ENCODE peak calls at places on chromosomes 6 and 20, in five cellular contexts. D, R, E, H and K are unnamed samples. For H3K4me1, the result is how much of the 10 kb centered on the place peaks cover.

GRCh38 chr6:39812496-39812852 is 20.3 kb downstream of the DAAM2 start:
- DNase-seq in E (no peak), D (no peak), R (no peak), H (no peak), K (no peak)

GRCh38 chr6:158047120-158047518 is 65.5 kb downstream of the SYNJ2 start:
- DNase-seq in R (no peak), E (peak), H (no peak), D (no peak), K (no peak)

GRCh38 chr20:40666336-40666735 is 22.7 kb downstream of the MAFB start:
- DNase-seq in R (no peak), D (no peak), H (no peak), E (no peak), K (no peak)

GRCh38 chr6:14428269-14428668 is 310.7 kb downstream of the CD83 start:
- DNase-seq in H (no peak), R (no peak), E (no peak), D (no peak), K (no peak)

GRCh38 chr6:77587963-77588362 is 64.9 kb upstream of the MEI4 start:
- DNase-seq in H (no peak), E (no peak), R (no peak), D (no peak), K (no peak)

GRCh38 chr6:28105286-28105685 is 19.1 kb upstream of the ZSCAN16 start:
- DNase-seq in E (no peak), R (no peak), H (no peak), D (no peak), K (no peak)

GRCh38 chr6:5205877-5206840 is 54.6 kb downstream of the LYRM4 start:
- DNase-seq in H (peak), D (no peak), R (peak), E (peak), K (peak)

GRCh38 chr20:3871549-3872265 is 17.5 kb upstream of the PANK2 start:
- DNase-seq in E (no peak), R (peak), H (no peak), D (no peak), K (no peak)

GRCh38 chr6:72401865-72402264 is 220.0 kb upstream of the KCNQ5 start:
- DNase-seq in H (no peak), D (no peak), R (no peak), E (no peak), K (no peak)

GRCh38 chr6:148521158-148521557 is 178.5 kb downstream of the SASH1 start:
- DNase-seq in R (no peak), D (no peak), H (no peak), E (no peak), K (no peak)

GRCh38 chr6:41306187-41306854 is 19.8 kb upstream of the TREM1 start:
- DNase-seq in E (peak), H (no peak), R (peak), D (no peak), K (peak)

GRCh38 chr20:63706027-63706695 is 1.6 kb downstream of the ARFRP1 start:
- DNase-seq in R (no peak), E (peak), D (no peak), H (no peak), K (no peak)

GRCh38 chr6:44072452-44072958 is 54.7 kb downstream of the MRPL14 start:
- DNase-seq in D (no peak), R (no peak), E (peak), H (no peak), K (peak)

DNA sequence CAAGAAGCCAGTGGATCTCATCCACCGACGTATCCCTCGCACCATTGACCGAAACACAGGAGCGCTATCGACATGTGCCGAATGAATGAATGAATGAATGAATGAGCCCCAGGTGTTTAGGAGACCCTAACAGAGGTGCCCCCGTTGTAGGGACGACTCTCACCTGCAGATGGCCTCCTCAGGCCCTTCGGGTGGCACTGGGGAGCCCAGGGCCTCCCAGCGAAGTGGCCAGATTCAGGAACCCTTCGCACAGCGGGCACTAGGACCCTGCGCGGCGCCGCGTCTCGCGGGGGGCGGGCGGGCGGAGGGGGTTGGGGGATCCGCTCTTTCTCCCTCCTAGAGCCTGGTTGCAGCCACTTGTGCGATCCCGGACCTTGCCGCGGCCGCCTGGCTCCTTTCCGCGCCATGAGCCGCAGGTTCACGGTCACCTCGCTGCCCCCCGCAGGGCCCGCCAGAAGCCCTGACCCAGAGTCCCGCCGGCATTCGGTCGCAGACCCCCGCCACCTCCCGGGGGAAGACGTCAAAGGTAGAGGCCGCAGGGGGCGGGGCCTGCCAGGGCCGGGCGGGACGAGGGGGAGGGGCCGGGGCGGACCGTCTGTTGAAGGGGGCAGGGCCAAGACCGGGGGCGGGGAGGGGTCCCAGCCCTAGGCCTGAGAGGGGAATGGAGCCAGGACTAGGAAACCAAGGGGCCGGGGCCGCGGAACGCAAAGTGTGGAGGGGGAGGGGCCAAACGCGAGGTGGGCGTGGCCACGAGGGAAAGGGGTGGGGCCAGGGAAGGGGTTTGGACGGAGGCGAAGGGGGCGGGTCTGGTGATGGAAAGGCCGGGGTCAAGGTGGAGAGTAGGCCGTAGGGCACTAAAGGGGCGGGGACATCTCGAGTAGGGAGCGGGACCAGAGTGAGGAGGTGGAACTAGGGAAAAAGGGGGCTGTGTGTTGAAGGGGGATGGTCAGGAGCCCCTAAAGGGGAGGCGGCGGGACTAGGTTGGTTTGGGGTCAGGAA is 7.4 kb upstream of the SLC12A5 start:
- DNase-seq in R (peak), E (peak), D (peak), H (peak), K (peak)
- H3K4me3 ChIP-seq in R (peak), E (peak), D (peak), H (peak), K (peak)

DNA sequence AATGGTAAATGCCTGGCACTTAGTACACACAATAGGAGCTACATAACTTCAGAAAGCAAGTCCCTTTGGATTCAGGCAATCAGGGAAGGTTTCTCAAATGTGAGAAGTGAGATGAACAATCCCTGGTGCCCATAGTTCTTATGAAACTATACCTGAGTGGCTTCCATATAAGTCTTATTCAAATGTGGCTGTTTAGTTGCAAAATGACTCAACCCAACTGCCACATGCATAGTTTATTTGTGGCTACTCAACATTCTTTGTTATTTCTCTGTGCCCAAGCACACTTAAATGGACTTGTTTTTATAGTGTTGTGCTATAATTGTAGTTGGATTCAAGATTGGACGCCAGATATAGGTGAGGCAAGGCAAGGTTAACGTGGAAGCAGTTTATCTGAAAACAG is 93.7 kb upstream of the ATXN1 start:
- DNase-seq in R (no peak), D (no peak), H (no peak), E (no peak), K (no peak)
- H3K4me1 ChIP-seq in R (under half), D (under half), H (under half), E (under half), K (under half)

GRCh38 chr6:116562614-116563013 is 8.7 kb upstream of the RWDD1 start:
- DNase-seq in R (no peak), D (no peak), E (no peak), H (no peak), K (no peak)
- TF ChIP-seq EP300 in R (no peak), D (no peak), E (no peak), H (no peak), K (no peak)

GRCh38 chr6:56706981-56707726 is 64.5 kb upstream of the DST start:
- DNase-seq in D (no peak), R (no peak), E (no peak), H (no peak), K (no peak)

GRCh38 chr6:56710967-56711366 is 68.3 kb upstream of the DST start:
- DNase-seq in R (no peak), H (no peak), D (no peak), E (no peak), K (no peak)

GRCh38 chr6:56709650-56710049 is 67.0 kb upstream of the DST start:
- DNase-seq in R (no peak), H (no peak), D (no peak), E (no peak), K (no peak)

GRCh38 chr6:56713285-56713684 is 70.6 kb upstream of the DST start:
- DNase-seq in H (no peak), D (no peak), R (peak), E (peak), K (peak)

DNA sequence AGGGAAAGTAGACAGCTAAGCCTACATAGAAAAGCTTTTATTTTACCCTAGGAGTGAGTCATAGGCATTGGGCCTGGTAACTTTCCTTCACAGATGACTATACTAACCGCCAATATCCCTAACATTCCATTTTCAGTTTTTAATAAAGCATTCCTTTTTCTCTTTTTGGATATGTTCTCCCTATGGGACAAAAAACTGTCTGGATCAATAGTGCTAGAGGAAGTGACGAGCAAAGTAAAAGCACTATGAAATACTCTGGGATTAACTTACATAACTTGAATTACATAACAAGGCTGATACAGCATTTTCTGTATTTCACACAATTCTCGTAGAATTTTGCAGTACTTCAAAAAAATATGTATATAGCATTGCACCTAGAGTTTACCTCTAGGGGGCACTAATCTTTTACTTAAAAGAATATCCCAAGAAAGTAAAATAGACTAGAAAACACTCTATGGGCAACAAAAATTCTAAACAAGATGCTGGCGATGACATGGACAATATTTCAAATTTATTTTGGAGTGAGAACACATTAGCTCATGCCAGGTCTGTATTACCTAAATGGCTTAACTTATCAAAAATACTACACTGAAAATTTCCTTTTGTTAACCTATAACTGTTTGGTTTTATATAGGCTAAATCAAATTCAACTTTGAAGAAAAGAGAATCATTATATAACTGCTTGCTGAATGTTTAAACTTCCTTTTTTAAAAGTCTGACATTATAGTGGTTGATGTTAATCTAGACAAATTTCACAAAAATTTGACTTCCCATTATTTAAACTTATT is 66.3 kb upstream of the DST start:
- DNase-seq in D (no peak), H (no peak), E (no peak), R (peak), K (no peak)
- H3K4me3 ChIP-seq in D (no peak), H (no peak), E (no peak), R (no peak), K (no peak)

GRCh38 chr20:1951436-1952115 is 42.3 kb downstream of the PDYN start:
- DNase-seq in E (no peak), R (no peak), D (no peak), H (no peak), K (peak)
- H3K4me1 ChIP-seq in E (under half), R (under half), D (under half), H (under half), K (under half)

GRCh38 chr6:121285041-121285440 is 49.2 kb downstream of the TBC1D32 start:
- DNase-seq in E (no peak), H (no peak), D (no peak), R (peak), K (no peak)
- TF ChIP-seq EP300 in E (no peak), H (no peak), D (no peak), R (no peak), K (no peak)